ENCODE peak calls at places on chromosomes 6 and 20, in nine cellular contexts. Y, K, N, I, G, V, F, U and O are unnamed samples.

GRCh38 chr6:47157063-47157462 is 114.9 kb upstream of the ADGRF1 start:
- DNase-seq in Y (no peak), K (no peak), I (no peak), V (no peak), N (no peak), G (no peak), F (no peak), U (no peak), O (no peak)

GRCh38 chr6:42417641-42418112 is 34.0 kb downstream of the TRERF1 start:
- DNase-seq in I (no peak), K (no peak), N (no peak), G (no peak), Y (no peak), U (no peak), V (no peak), F (peak; percentile 56), O (no peak)

GRCh38 chr6:157230971-157231370 is 92.3 kb downstream of the TMEM242 start:
- DNase-seq in N (no peak), V (no peak), U (peak; percentile 52), I (no peak), Y (no peak), F (no peak), G (no peak), K (no peak), O (no peak)

GRCh38 chr6:90144928-90145520 is 151.6 kb downstream of the BACH2 start:
- DNase-seq in V (no peak), I (no peak), N (no peak), U (no peak), F (no peak), K (no peak), Y (no peak), G (no peak), O (no peak)

GRCh38 chr20:33990075-33990474 is 3.6 kb upstream of the RALY start:
- DNase-seq in G (no peak), N (no peak), Y (no peak), U (no peak), F (no peak), I (no peak), V (no peak), K (no peak), O (no peak)

GRCh38 chr6:11096109-11096508 is 2.5 kb downstream of the SMIM13 start:
- DNase-seq in G (peak; percentile 53), F (peak; percentile 81), U (no peak), K (no peak), V (no peak), I (no peak), Y (peak; percentile 80), N (peak; percentile 39), O (peak; percentile 16)

GRCh38 chr6:16388488-16388887 is 150.1 kb downstream of the GMPR start:
- DNase-seq in Y (peak; percentile 43), U (no peak), V (no peak), N (no peak), G (no peak), F (no peak), K (no peak), I (no peak), O (no peak)

GRCh38 chr6:93819189-93819588 is 399.8 kb upstream of the EPHA7 start:
- DNase-seq in Y (no peak), F (no peak), K (no peak), G (no peak), V (no peak), I (no peak), U (no peak), N (no peak), O (no peak)

GRCh38 chr6:97465877-97466710 is 183.1 kb upstream of the MMS22L start:
- DNase-seq in U (no peak), I (no peak), Y (no peak), N (no peak), K (no peak), G (no peak), V (no peak), F (no peak), O (no peak)

GRCh38 chr6:80638222-80639055 is 532.0 kb downstream of the BCKDHB start:
- DNase-seq in V (peak; percentile 53), G (peak; percentile 21), I (peak; percentile 17), N (peak; percentile 53), K (no peak), F (peak; percentile 81), U (no peak), Y (peak; percentile 99), O (peak; percentile 68)

GRCh38 chr6:160979063-160979708 is 12.4 kb upstream of the MAP3K4 start:
- DNase-seq in G (no peak), I (no peak), F (no peak), V (no peak), Y (peak; percentile 74), U (no peak), N (no peak), K (no peak), O (no peak)

GRCh38 chr6:84156306-84156705 is 71.1 kb downstream of the CEP162 start:
- DNase-seq in Y (no peak), K (no peak), N (no peak), F (no peak), G (no peak), U (no peak), I (no peak), V (no peak), O (no peak)

GRCh38 chr6:159982726-159983506 is 14.0 kb downstream of the IGF2R start:
- DNase-seq in U (no peak), V (no peak), Y (peak; percentile 33), K (no peak), G (no peak), N (no peak), F (peak; percentile 69), I (no peak), O (no peak)

GRCh38 chr20:46916244-46916603 is 21.6 kb downstream of the EYA2 start:
- DNase-seq in K (no peak), I (no peak), N (no peak), F (no peak), U (no peak), V (no peak), Y (no peak), G (no peak), O (no peak)

GRCh38 chr20:33584976-33585375 is 77.2 kb upstream of the C20orf144 start:
- DNase-seq in V (no peak), G (no peak), U (no peak), N (no peak), Y (no peak), I (no peak), K (no peak), F (no peak), O (no peak)

GRCh38 chr20:58194176-58194796 is 34.2 kb downstream of the ANKRD60 start:
- DNase-seq in Y (no peak), V (no peak), U (no peak), K (no peak), G (no peak), F (no peak), N (no peak), I (peak; percentile 63), O (no peak)

GRCh38 chr20:10511507-10512231 is 76.6 kb downstream of the SLX4IP start:
- DNase-seq in I (peak; percentile 93), V (peak; percentile 79), K (peak; percentile 99), U (peak; percentile 89), G (peak; percentile 94), F (peak; percentile 98), Y (peak; percentile 99), N (peak; percentile 92), O (peak; percentile 77)

GRCh38 chr6:50819527-50819905 is 845 bp downstream of the TFAP2B start:
- DNase-seq in I (no peak), G (no peak), U (no peak), N (no peak), F (no peak), K (no peak), V (no peak), Y (no peak), O (peak; percentile 16)

GRCh38 chr20:13105864-13106457 is 97.2 kb downstream of the SPTLC3 start:
- DNase-seq in V (no peak), F (peak; percentile 40), Y (peak; percentile 38), I (no peak), U (no peak), K (no peak), G (peak; percentile 26), N (peak; percentile 7), O (no peak)

GRCh38 chr6:71887006-71887743 is 825 bp downstream of the RIMS1 start:
- DNase-seq in V (no peak), F (no peak), N (no peak), G (no peak), Y (no peak), K (no peak), U (no peak), I (no peak), O (no peak)

GRCh38 chr6:34813028-34813742 is 21.3 kb downstream of the BLTP3A start:
- DNase-seq in V (no peak), K (no peak), F (no peak), N (no peak), I (no peak), G (no peak), U (no peak), Y (no peak), O (no peak)

GRCh38 chr6:106519460-106520394 is 109.6 kb downstream of the RTN4IP1 start:
- DNase-seq in G (peak; percentile 31), U (no peak), Y (peak; percentile 95), F (peak; percentile 97), V (peak; percentile 50), I (no peak), N (peak; percentile 38), K (no peak), O (peak; percentile 66)

GRCh38 chr6:116945809-116946208 is 68.8 kb downstream of the RFX6 start:
- DNase-seq in U (no peak), G (no peak), Y (no peak), N (no peak), F (peak; percentile 77), K (no peak), I (no peak), V (no peak), O (no peak)

GRCh38 chr20:37693629-37694626 is at the start of gene CTNNBL1:
- DNase-seq in N (peak; percentile 98), F (peak; percentile 98), Y (peak; percentile 96), I (peak; percentile 97), G (peak; percentile 88), K (peak; percentile 94), V (peak; percentile 98), U (peak; percentile 97), O (peak; percentile 99)
- TF ChIP-seq POLR2A in N (peak; percentile 55), F (peak; percentile 74), Y (peak; percentile 36), I (no peak), G (peak; percentile 75), K (peak; percentile 4), V (no peak), U (no peak), O (peak; percentile 81)

GRCh38 chr6:121441477-121441876 is 6.0 kb downstream of the GJA1 start:
- DNase-seq in U (no peak), F (no peak), N (no peak), K (no peak), Y (no peak), V (no peak), I (no peak), G (no peak), O (no peak)
- H3K4me3 ChIP-seq in U (peak overlapping the region; percentile 22), F (no peak overlapping the region), N (no peak overlapping the region), K (peak overlapping the region; percentile 77), Y (no peak overlapping the region), V (no peak overlapping the region), I (no peak overlapping the region), G (no peak overlapping the region), O (no peak overlapping the region)

GRCh38 chr6:31466466-31466865 is 31.5 kb upstream of the MICB start:
- DNase-seq in V (no peak), U (no peak), I (no peak), K (peak; percentile 52), F (no peak), G (no peak), N (no peak), Y (no peak), O (no peak)
- TF ChIP-seq POLR2A in V (no peak), U (no peak), I (no peak), K (no peak), F (no peak), G (no peak), N (no peak), Y (no peak), O (no peak)

GRCh38 chr6:134415681-134416080 is 97.8 kb upstream of the SGK1 start:
- DNase-seq in F (no peak), Y (no peak), N (no peak), G (no peak), U (no peak), V (no peak), K (no peak), I (no peak), O (no peak)
- H3K4me3 ChIP-seq in F (no peak overlapping the region), Y (no peak overlapping the region), N (no peak overlapping the region), G (no peak overlapping the region), U (no peak overlapping the region), V (no peak overlapping the region), K (no peak overlapping the region), I (no peak overlapping the region), O (no peak overlapping the region)